ENCODE peak calls at places on chromosomes 11 and 22, in nine cellular contexts. Z is Calu3, S is lung, Q is progenitor cell of endocrine pancreas, X is SK-N-SH, C is MM.1S, I is prostate gland, B is chondrocyte, K is AG10803. N is an unnamed sample.

GRCh38 chr11:73137942-73138274 is 4.2 kb downstream of the FCHSD2 start:
- DNase-seq in Z (no peak), S (no peak), Q (no peak), X (no peak), C (no peak), I (no peak), B (no peak), K (no peak), N (no peak)

GRCh38 chr11:22869325-22869724 is 9.1 kb upstream of the CCDC179 start:
- DNase-seq in Z (no peak), S (no peak), Q (no peak), X (no peak), C (no peak), I (no peak), B (no peak), K (no peak), N (no peak)

GRCh38 chr11:133228406-133229330 is 303.6 kb downstream of the OPCML start:
- DNase-seq in Z (no peak), S (no peak), Q (no peak), X (peak), C (no peak), I (peak), B (no peak), K (no peak), N (no peak)

GRCh38 chr11:103849366-103849765 is 187.1 kb upstream of the DDI1 start:
- DNase-seq in Z (no peak), S (no peak), Q (no peak), X (no peak), C (no peak), I (no peak), B (no peak), K (peak), N (no peak)

GRCh38 chr22:39212721-39213376 is 31.9 kb downstream of the PDGFB start:
- DNase-seq in Z (peak), S (no peak), Q (no peak), X (no peak), C (no peak), I (no peak), B (peak), K (no peak), N (no peak)

GRCh38 chr11:74169736-74170458 is 905 bp downstream of the C2CD3 start:
- DNase-seq in Z (no peak), S (no peak), Q (no peak), X (no peak), C (no peak), I (no peak), B (no peak), K (no peak), N (no peak)

GRCh38 chr11:102267602-102268001 is 49.7 kb upstream of the BIRC3 start:
- DNase-seq in Z (no peak), S (no peak), Q (no peak), X (no peak), C (no peak), I (peak), B (no peak), K (peak), N (no peak)

GRCh38 chr11:122706689-122707088 is 51.2 kb downstream of the UBASH3B start:
- DNase-seq in Z (no peak), S (no peak), Q (no peak), X (no peak), C (no peak), I (no peak), B (no peak), K (peak), N (no peak)

GRCh38 chr22:32325416-32325801 is 32.3 kb upstream of the RFPL3 start:
- DNase-seq in Z (no peak), S (no peak), Q (no peak), X (peak), C (no peak), I (no peak), B (no peak), K (no peak), N (no peak)

GRCh38 chr11:112831041-112831440 is 130.2 kb upstream of the NCAM1 start:
- DNase-seq in Z (no peak), S (no peak), Q (no peak), X (no peak), C (no peak), I (no peak), B (no peak), K (no peak), N (no peak)

GRCh38 chr11:62500066-62501035 is 46.3 kb downstream of the AHNAK start:
- DNase-seq in Z (no peak), S (no peak), Q (no peak), X (no peak), C (no peak), I (peak), B (no peak), K (no peak), N (no peak)

GRCh38 chr11:103077553-103077952 is 14.4 kb downstream of the DCUN1D5 start:
- DNase-seq in Z (no peak), S (no peak), Q (no peak), X (no peak), C (no peak), I (no peak), B (no peak), K (no peak), N (no peak)

GRCh38 chr11:65394125-65394536 is 7.7 kb downstream of the FRMD8 start:
- DNase-seq in Z (no peak), S (no peak), Q (no peak), X (no peak), C (no peak), I (no peak), B (peak), K (no peak), N (no peak)

GRCh38 chr11:132410383-132410782 is 1040.0 kb downstream of the NTM start:
- DNase-seq in Z (no peak), S (no peak), Q (no peak), X (no peak), C (no peak), I (no peak), B (no peak), K (no peak), N (no peak)

GRCh38 chr11:29328961-29329441 is 687.8 kb downstream of the KCNA4 start:
- DNase-seq in Z (peak), S (no peak), Q (no peak), X (peak), C (peak), I (no peak), B (no peak), K (peak), N (no peak)

GRCh38 chr11:64745219-64745522 is 1.2 kb upstream of the RASGRP2 start:
- DNase-seq in Z (no peak), S (peak), Q (no peak), X (peak), C (no peak), I (no peak), B (no peak), K (no peak), N (no peak)

GRCh38 chr22:41289681-41290080 is 3.7 kb upstream of the RANGAP1 start:
- DNase-seq in Z (no peak), S (no peak), Q (no peak), X (no peak), C (no peak), I (no peak), B (no peak), K (peak), N (no peak)

GRCh38 chr11:73869234-73869949 is 7.3 kb downstream of the COA4 start:
- DNase-seq in Z (no peak), S (no peak), Q (no peak), X (no peak), C (peak), I (no peak), B (no peak), K (no peak), N (no peak)

GRCh38 chr11:95833378-95833777 is 43.1 kb downstream of the CEP57 start:
- DNase-seq in Z (no peak), S (no peak), Q (no peak), X (no peak), C (no peak), I (no peak), B (no peak), K (no peak), N (no peak)

GRCh38 chr11:62012451-62013265 is 45.2 kb upstream of the FTH1 start:
- DNase-seq in Z (peak), S (no peak), Q (no peak), X (no peak), C (no peak), I (no peak), B (no peak), K (peak), N (no peak)

GRCh38 chr11:2435288-2436012 is 8.9 kb downstream of the TRPM5 start:
- DNase-seq in Z (no peak), S (no peak), Q (no peak), X (no peak), C (no peak), I (no peak), B (peak), K (no peak), N (no peak)

GRCh38 chr11:63719987-63720386 is 38.7 kb downstream of the RTN3 start:
- DNase-seq in Z (no peak), S (no peak), Q (no peak), X (no peak), C (no peak), I (no peak), B (no peak), K (no peak), N (no peak)

GRCh38 chr11:119441898-119442243 is 18.9 kb upstream of the THY1 start:
- DNase-seq in Z (no peak), S (no peak), Q (no peak), X (no peak), C (no peak), I (no peak), B (no peak), K (no peak), N (no peak)

GRCh38 chr11:803770-804598 is 1.0 kb downstream of the PIDD1 start:
- DNase-seq in Z (no peak), S (no peak), Q (no peak), X (peak), C (no peak), I (no peak), B (no peak), K (no peak), N (no peak)

GRCh38 chr11:118618991-118619375 is 11.6 kb downstream of the PHLDB1 start:
- DNase-seq in Z (no peak), S (no peak), Q (no peak), X (no peak), C (no peak), I (no peak), B (peak), K (peak), N (no peak)

GRCh38 chr11:105673089-105673488 is 63.2 kb downstream of the GRIA4 start:
- DNase-seq in Z (peak), S (no peak), Q (peak), X (no peak), C (peak), I (peak), B (no peak), K (peak), N (peak)

GRCh38 chr11:2999464-2999998 is 7.4 kb upstream of the NAP1L4 start:
- DNase-seq in Z (no peak), S (no peak), Q (no peak), X (no peak), C (no peak), I (no peak), B (no peak), K (no peak), N (no peak)

GRCh38 chr22:23380230-23380573 is 199.9 kb downstream of the IGLL1 start:
- DNase-seq in Z (no peak), S (no peak), Q (no peak), X (no peak), C (no peak), I (no peak), B (no peak), K (no peak), N (no peak)

GRCh38 chr11:8631395-8632110 is 37.5 kb upstream of the STK33 start:
- DNase-seq in Z (no peak), S (no peak), Q (no peak), X (no peak), C (peak), I (no peak), B (no peak), K (peak), N (no peak)

GRCh38 chr11:93740802-93741093 is 547 bp downstream of the TAF1D start:
- DNase-seq in Z (peak), S (peak), Q (no peak), X (peak), C (peak), I (peak), B (no peak), K (peak), N (peak)

GRCh38 chr11:133947298-133947905 is 9.4 kb downstream of the IGSF9B start:
- DNase-seq in Z (peak), S (peak), Q (peak), X (peak), C (no peak), I (no peak), B (no peak), K (peak), N (peak)

GRCh38 chr11:125123947-125124633 is 12.7 kb upstream of the TMEM218 start:
- DNase-seq in Z (no peak), S (peak), Q (no peak), X (peak), C (peak), I (no peak), B (no peak), K (peak), N (no peak)

GRCh38 chr11:121321614-121322243 is 29.2 kb downstream of the SC5D start:
- DNase-seq in Z (peak), S (no peak), Q (no peak), X (no peak), C (no peak), I (peak), B (no peak), K (peak), N (no peak)
- TF ChIP-seq CTCF in Z (no peak), S (peak), Q (no peak), X (no peak), C (peak), I (no peak), B (peak), K (peak), N (no peak)

DNA sequence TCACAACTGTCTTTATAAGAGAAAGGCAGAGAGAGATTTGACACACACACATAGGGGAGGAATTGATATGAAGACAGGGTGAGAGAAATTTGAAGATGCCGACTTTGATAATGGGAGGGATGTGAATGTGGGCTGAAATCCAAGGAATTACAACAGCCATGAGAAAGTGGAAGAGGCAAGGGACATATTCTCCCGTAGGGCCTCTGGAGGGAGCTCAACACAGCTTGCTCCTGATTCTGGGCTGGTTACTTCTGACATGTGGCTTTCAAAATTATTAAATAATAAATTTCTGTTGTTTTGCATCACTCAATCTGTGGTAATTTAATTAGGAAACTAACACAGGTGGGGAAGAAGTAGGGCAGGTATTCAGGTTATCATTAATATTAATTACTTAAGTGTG is 282.9 kb downstream of the LUZP2 start:
- DNase-seq in Z (no peak), S (no peak), Q (no peak), X (peak), C (no peak), I (no peak), B (no peak), K (no peak), N (no peak)
- TF ChIP-seq CTCF in Z (no peak), S (no peak), Q (peak), X (peak), C (no peak), I (no peak), B (peak), K (no peak), N (no peak)

GRCh38 chr22:37999640-38000272 is 15.4 kb upstream of the SOX10 start:
- DNase-seq in Z (peak), S (no peak), Q (no peak), X (no peak), C (no peak), I (peak), B (no peak), K (peak), N (no peak)
- TF ChIP-seq CTCF in Z (no peak), S (no peak), Q (no peak), X (no peak), C (no peak), I (no peak), B (no peak), K (no peak), N (no peak)

GRCh38 chr22:29306175-29306829 is at the start of gene GAS2L1:
- DNase-seq in Z (peak), S (peak), Q (peak), X (peak), C (peak), I (peak), B (peak), K (peak), N (peak)

GRCh38 chr22:29307658-29308147 is 1.3 kb downstream of the GAS2L1 start:
- DNase-seq in Z (no peak), S (no peak), Q (no peak), X (peak), C (no peak), I (no peak), B (peak), K (no peak), N (no peak)

GRCh38 chr22:29305836-29306174 is 645 bp upstream of the GAS2L1 start:
- DNase-seq in Z (no peak), S (no peak), Q (no peak), X (no peak), C (no peak), I (no peak), B (no peak), K (no peak), N (no peak)

GRCh38 chr22:29308148-29308790 is 1.8 kb downstream of the GAS2L1 start:
- DNase-seq in Z (no peak), S (no peak), Q (no peak), X (peak), C (no peak), I (no peak), B (peak), K (no peak), N (no peak)

GRCh38 chr22:29306830-29307657 is 594 bp downstream of the GAS2L1 start:
- DNase-seq in Z (peak), S (peak), Q (peak), X (peak), C (peak), I (peak), B (no peak), K (peak), N (peak)
- TF ChIP-seq CTCF in Z (no peak), S (no peak), Q (no peak), X (peak), C (no peak), I (no peak), B (no peak), K (no peak), N (peak)

GRCh38 chr11:69801513-69802335 is 17.5 kb downstream of the FGF3 start:
- DNase-seq in Z (peak), S (no peak), Q (peak), X (peak), C (no peak), I (no peak), B (no peak), K (no peak), N (peak)
- TF ChIP-seq CTCF in Z (peak), S (peak), Q (peak), X (peak), C (peak), I (no peak), B (peak), K (peak), N (peak)

DNA sequence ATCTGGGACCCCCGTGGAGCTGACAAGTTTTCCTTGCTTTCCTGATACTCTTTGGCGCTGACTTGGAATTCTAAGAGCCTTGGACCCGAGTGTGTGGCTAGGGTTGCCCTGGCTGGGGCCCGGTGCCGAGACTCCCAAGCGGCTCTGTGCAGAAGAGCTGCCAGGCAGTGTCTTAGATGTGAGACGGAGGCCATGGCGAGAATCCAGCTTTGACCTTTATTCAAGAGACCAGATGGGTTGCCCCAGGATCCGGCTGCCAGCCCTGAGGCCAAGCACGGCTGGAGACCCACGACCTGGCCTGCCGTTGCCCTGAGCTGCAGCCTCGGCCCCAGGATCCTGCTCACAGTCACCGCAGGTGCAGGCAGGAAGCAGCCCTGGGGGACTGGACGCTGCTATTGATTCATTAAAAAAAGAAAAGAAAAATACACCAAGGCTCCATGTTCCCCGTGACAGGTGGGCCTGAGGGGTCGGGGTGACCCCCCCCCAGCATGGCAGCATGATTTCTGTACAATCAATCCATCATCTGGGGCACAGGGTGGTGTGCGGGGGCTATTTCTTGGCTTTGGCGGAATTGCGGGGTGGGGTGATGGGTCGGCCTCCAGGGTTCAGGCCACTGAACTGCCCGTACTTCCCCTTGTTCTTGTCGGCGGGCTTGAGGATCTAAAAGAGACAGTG is 3.5 kb downstream of the PPP1CA start:
- DNase-seq in Z (no peak), S (no peak), Q (no peak), X (no peak), C (no peak), I (no peak), B (no peak), K (no peak), N (no peak)
- TF ChIP-seq CTCF in Z (no peak), S (no peak), Q (no peak), X (no peak), C (no peak), I (no peak), B (no peak), K (no peak), N (no peak)

DNA sequence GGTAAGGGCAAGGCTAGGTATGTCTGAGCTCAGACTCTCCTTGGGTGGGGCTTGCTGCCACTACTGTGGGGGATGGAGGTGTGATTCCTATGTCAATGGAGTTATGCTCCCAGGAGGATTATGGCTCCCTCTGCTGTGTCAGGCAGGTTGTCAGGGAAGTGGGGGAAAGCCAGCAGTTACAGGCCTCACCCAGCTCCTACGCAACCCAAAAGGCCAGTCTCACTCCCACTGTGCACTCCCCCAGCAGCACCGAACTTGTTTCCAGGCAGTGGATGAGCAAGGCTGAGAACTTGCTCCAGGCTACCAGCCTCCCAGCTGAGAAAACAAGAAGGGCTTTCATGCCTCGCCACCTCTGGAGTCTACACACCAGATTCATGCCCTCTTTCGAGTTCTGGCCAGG is 18.2 kb downstream of the C11orf91 start:
- DNase-seq in Z (no peak), S (no peak), Q (no peak), X (no peak), C (no peak), I (no peak), B (no peak), K (no peak), N (no peak)
- TF ChIP-seq CTCF in Z (no peak), S (no peak), Q (no peak), X (no peak), C (no peak), I (no peak), B (peak), K (no peak), N (no peak)

GRCh38 chr11:35009191-35009940 is 92.9 kb downstream of the PDHX start:
- DNase-seq in Z (peak), S (peak), Q (no peak), X (no peak), C (no peak), I (peak), B (no peak), K (peak), N (no peak)
- TF ChIP-seq CTCF in Z (no peak), S (no peak), Q (no peak), X (no peak), C (no peak), I (no peak), B (peak), K (no peak), N (no peak)